ENCODE peak calls at places on chromosomes 4 and X, in eight cellular contexts. E is transverse colon, V is breast epithelium, I is GM23338, D is K562, R is HepG2, G is endothelial cell of umbilical vein, W is stomach. Z is an unnamed sample.

GRCh38 chr4:81715335-81715734 is 243.6 kb upstream of the RASGEF1B start:
- DNase-seq in E (no peak), V (no peak), I (peak; percentile 60), D (no peak), R (no peak), G (no peak), W (no peak), Z (no peak)

GRCh38 chr4:123955167-123955824 is 558.7 kb downstream of the SPRY1 start:
- DNase-seq in E (no peak), V (no peak), I (no peak), D (no peak), R (no peak), G (no peak), W (no peak), Z (no peak)

GRCh38 chrX:106300239-106300638 is 132.1 kb downstream of the PWWP3B start:
- DNase-seq in E (no peak), V (no peak), I (no peak), D (no peak), R (peak; percentile 44), G (no peak), W (no peak), Z (no peak)

GRCh38 chrX:33188881-33189280 is 22.5 kb downstream of the DMD start:
- DNase-seq in E (no peak), V (no peak), I (no peak), D (no peak), R (no peak), G (no peak), W (no peak), Z (no peak)

GRCh38 chr4:158521490-158522111 is at the start of gene RXFP1:
- DNase-seq in E (no peak), V (no peak), I (no peak), D (no peak), R (no peak), G (peak; percentile 28), W (no peak), Z (no peak)

GRCh38 chr4:55959655-55960054 is 10.9 kb downstream of the CEP135 start:
- DNase-seq in E (no peak), V (no peak), I (no peak), D (no peak), R (no peak), G (no peak), W (no peak), Z (no peak)

GRCh38 chrX:12210921-12211320 is 72.6 kb downstream of the FRMPD4 start:
- DNase-seq in E (no peak), V (no peak), I (no peak), D (no peak), R (no peak), G (no peak), W (no peak), Z (no peak)

GRCh38 chrX:3271485-3272186 is 74.8 kb downstream of the MXRA5 start:
- DNase-seq in E (no peak), V (no peak), I (no peak), D (no peak), R (no peak), G (peak; percentile 74), W (no peak), Z (no peak)

GRCh38 chr4:107755841-107756356 is 35.9 kb upstream of the PAPSS1 start:
- DNase-seq in E (no peak), V (no peak), I (peak; percentile 45), D (no peak), R (peak; percentile 37), G (no peak), W (no peak), Z (no peak)

GRCh38 chrX:58025979-58026378 is 115.7 kb upstream of the ZXDA start:
- DNase-seq in E (peak; percentile 27), V (no peak), I (peak; percentile 28), D (peak; percentile 5), R (peak; percentile 17), G (peak; percentile 19), W (peak; percentile 33), Z (peak; percentile 22)

GRCh38 chr4:6811165-6811564 is 28.6 kb downstream of the KIAA0232 start:
- DNase-seq in E (no peak), V (no peak), I (no peak), D (no peak), R (no peak), G (no peak), W (no peak), Z (no peak)

GRCh38 chr4:106421441-106422296 is 53.1 kb upstream of the GIMD1 start:
- DNase-seq in E (no peak), V (no peak), I (peak; percentile 36), D (no peak), R (peak; percentile 50), G (no peak), W (no peak), Z (no peak)

GRCh38 chr4:110064295-110064694 is 134.1 kb downstream of the ELOVL6 start:
- DNase-seq in E (no peak), V (no peak), I (no peak), D (no peak), R (peak; percentile 62), G (no peak), W (no peak), Z (no peak)

GRCh38 chr4:125115476-125115875 is 199.3 kb upstream of the FAT4 start:
- DNase-seq in E (no peak), V (no peak), I (no peak), D (no peak), R (no peak), G (no peak), W (no peak), Z (no peak)

GRCh38 chr4:76570141-76570989 is 135.3 kb downstream of the SHROOM3 start:
- DNase-seq in E (no peak), V (no peak), I (no peak), D (no peak), R (peak; percentile 90), G (no peak), W (no peak), Z (peak; percentile 78)

GRCh38 chrX:57481514-57481913 is 110.3 kb upstream of the ZXDB start:
- DNase-seq in E (no peak), V (no peak), I (no peak), D (no peak), R (no peak), G (no peak), W (no peak), Z (no peak)

GRCh38 chr4:177396352-177396751 is 45.9 kb downstream of the AGA start:
- DNase-seq in E (no peak), V (no peak), I (no peak), D (no peak), R (no peak), G (no peak), W (no peak), Z (no peak)

GRCh38 chr4:73864365-73864764 is 4.8 kb upstream of the CXCL1 start:
- DNase-seq in E (no peak), V (no peak), I (peak; percentile 57), D (peak; percentile 46), R (peak; percentile 11), G (peak; percentile 18), W (peak; percentile 35), Z (no peak)

GRCh38 chr4:37793562-37793961 is 32.9 kb upstream of the PGM2 start:
- DNase-seq in E (no peak), V (no peak), I (peak; percentile 21), D (no peak), R (peak; percentile 27), G (peak; percentile 13), W (no peak), Z (peak; percentile 20)

GRCh38 chrX:68571292-68572256 is 72.7 kb downstream of the YIPF6 start:
- DNase-seq in E (no peak), V (no peak), I (no peak), D (peak; percentile 51), R (no peak), G (no peak), W (no peak), Z (peak; percentile 32)

DNA sequence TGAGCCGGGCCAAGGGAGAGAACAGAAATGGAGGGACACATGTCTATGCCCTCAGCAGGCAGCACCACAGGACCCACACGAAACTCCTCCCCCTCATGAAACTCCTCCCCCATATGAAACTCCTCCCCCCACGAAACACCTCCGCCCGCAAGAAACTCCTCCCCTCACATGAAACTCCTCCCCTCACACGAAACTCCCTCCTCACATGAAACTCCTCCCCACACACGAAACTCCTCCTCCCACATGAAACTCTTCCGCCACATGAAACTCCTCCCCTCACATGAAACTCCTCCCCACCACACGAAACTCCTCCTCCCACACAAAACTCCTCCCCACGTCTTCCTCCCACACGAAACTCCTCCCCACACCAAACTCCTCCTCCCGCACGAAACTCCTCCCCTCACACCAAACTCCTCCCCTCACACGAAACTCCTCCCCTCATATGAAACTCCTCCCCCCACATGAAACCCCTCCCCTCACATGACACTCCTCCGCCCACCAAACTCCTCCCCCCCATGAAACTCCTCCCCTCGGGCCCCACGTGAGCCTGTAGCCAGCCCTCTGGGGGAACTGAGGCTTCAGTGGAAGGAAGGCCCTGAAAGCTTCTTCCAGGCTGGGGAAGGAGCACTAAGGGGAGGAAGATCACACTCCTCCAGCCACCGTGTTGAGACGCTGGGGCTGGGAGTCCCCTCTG is 15.2 kb downstream of the ADRA2C start:
- DNase-seq in E (no peak), V (no peak), I (peak; percentile 55), D (peak; percentile 74), R (peak; percentile 74), G (no peak), W (no peak), Z (no peak)
- TF ChIP-seq POLR2AphosphoS5 in E (no peak), V (no peak), I (no peak), D (no peak), R (peak; percentile 41), G (no peak), W (no peak), Z (no peak)

GRCh38 chrX:5163663-5164062 is 1065.0 kb downstream of the NLGN4X start:
- DNase-seq in E (no peak), V (no peak), I (peak; percentile 2), D (no peak), R (no peak), G (no peak), W (no peak), Z (no peak)
- H3K4me3 ChIP-seq in E (no peak overlapping the region), V (no peak overlapping the region), I (no peak overlapping the region), D (no peak overlapping the region), R (no peak overlapping the region), G (no peak overlapping the region), W (no peak overlapping the region), Z (no peak overlapping the region)

GRCh38 chr4:90852232-90852631 is 725.0 kb downstream of the CCSER1 start:
- DNase-seq in E (no peak), V (no peak), I (peak; percentile 16), D (no peak), R (no peak), G (no peak), W (no peak), Z (no peak)

GRCh38 chr4:90857081-90857820 is 730.1 kb downstream of the CCSER1 start:
- DNase-seq in E (no peak), V (no peak), I (no peak), D (no peak), R (no peak), G (no peak), W (no peak), Z (no peak)
- TF ChIP-seq POLR2AphosphoS5 in E (no peak), V (no peak), I (no peak), D (no peak), R (no peak), G (no peak), W (no peak), Z (no peak)

DNA sequence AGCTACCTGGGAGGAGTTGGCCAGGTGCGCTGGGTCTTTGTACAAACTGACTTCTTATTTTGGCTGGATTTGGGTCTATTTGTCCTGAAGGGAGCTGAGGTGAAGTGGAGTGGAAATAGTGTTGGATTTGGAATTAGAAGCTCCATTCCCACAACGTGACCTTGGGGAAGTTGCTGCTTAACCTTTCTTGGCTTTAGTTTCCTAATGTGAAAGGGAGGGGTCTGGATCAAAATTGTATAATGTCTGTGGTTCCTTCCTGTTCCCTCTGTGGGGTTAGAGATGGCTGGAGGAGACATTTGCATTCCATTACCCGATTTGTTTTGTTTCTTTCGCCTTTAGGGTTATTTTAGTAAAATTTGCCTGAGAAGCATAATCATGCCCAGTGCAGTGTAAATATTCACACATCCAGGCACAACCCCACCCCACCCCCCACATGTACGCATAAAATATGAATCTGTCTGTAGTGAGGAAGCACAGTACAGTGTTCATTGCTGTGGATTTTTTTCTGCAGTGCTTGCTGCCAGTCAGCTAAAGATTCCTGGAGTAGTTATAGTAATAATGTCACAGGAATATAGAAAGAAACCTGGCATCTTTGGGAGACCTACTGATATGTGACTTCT is 21.5 kb downstream of the JADE1 start:
- DNase-seq in E (no peak), V (no peak), I (no peak), D (no peak), R (no peak), G (peak; percentile 49), W (no peak), Z (no peak)
- H3K4me3 ChIP-seq in E (no peak overlapping the region), V (no peak overlapping the region), I (peak overlapping the region; percentile 39), D (no peak overlapping the region), R (peak overlapping the region; percentile 2), G (no peak overlapping the region), W (no peak overlapping the region), Z (no peak overlapping the region)

Z was measured in Panc1.